ENCODE peak calls at places on chromosome 21, in ten cellular contexts. One of them, this sample, is unnamed.

GRCh38 chr21:44938976-44939531 is 775 bp upstream of the SLX9 start:
- DNase-seq in ACHN: no peak
- DNase-seq in activated CD8-positive, alpha-beta memory T cell treated with anti-CD3 and anti-CD28 coated beads, Interleukin-2, amount 50 U/mL, for 48 hours: no peak
- DNase-seq in ureter: no peak
- DNase-seq in stromal cell of bone marrow: no peak
- DNase-seq in amniotic stem cell: no peak
- DNase-seq in GM12891: no peak
- DNase-seq in activated gamma-delta T cell: no peak
- DNase-seq in stimulated activated naive CD8-positive, alpha-beta T cell treated with anti-CD3 and anti-CD28 coated beads, Interleukin-15, amount 100 ng/mL, for 72 hours: no peak
- DNase-seq in stomach: peak
- DNase-seq in this sample: no peak

GRCh38 chr21:43865471-43866181 is 603 bp downstream of the AGPAT3 start:
- DNase-seq in ACHN: peak
- DNase-seq in activated CD8-positive, alpha-beta memory T cell treated with anti-CD3 and anti-CD28 coated beads, Interleukin-2, amount 50 U/mL, for 48 hours: peak
- DNase-seq in ureter: no peak
- DNase-seq in stromal cell of bone marrow: no peak
- DNase-seq in amniotic stem cell: peak
- DNase-seq in GM12891: peak
- DNase-seq in activated gamma-delta T cell: no peak
- DNase-seq in stimulated activated naive CD8-positive, alpha-beta T cell treated with anti-CD3 and anti-CD28 coated beads, Interleukin-15, amount 100 ng/mL, for 72 hours: peak
- DNase-seq in stomach: peak
- DNase-seq in this sample: no peak

GRCh38 chr21:35478096-35479080 is 429.3 kb upstream of the RUNX1 start:
- DNase-seq in ACHN: no peak
- DNase-seq in activated CD8-positive, alpha-beta memory T cell treated with anti-CD3 and anti-CD28 coated beads, Interleukin-2, amount 50 U/mL, for 48 hours: no peak
- DNase-seq in ureter: no peak
- DNase-seq in stromal cell of bone marrow: no peak
- DNase-seq in amniotic stem cell: no peak
- DNase-seq in GM12891: no peak
- DNase-seq in activated gamma-delta T cell: no peak
- DNase-seq in stimulated activated naive CD8-positive, alpha-beta T cell treated with anti-CD3 and anti-CD28 coated beads, Interleukin-15, amount 100 ng/mL, for 72 hours: no peak
- DNase-seq in stomach: no peak
- DNase-seq in this sample: no peak

GRCh38 chr21:39705849-39706248 is 39.1 kb upstream of the IGSF5 start:
- DNase-seq in ACHN: peak
- DNase-seq in activated CD8-positive, alpha-beta memory T cell treated with anti-CD3 and anti-CD28 coated beads, Interleukin-2, amount 50 U/mL, for 48 hours: no peak
- DNase-seq in ureter: peak
- DNase-seq in stromal cell of bone marrow: no peak
- DNase-seq in amniotic stem cell: peak
- DNase-seq in GM12891: no peak
- DNase-seq in activated gamma-delta T cell: no peak
- DNase-seq in stimulated activated naive CD8-positive, alpha-beta T cell treated with anti-CD3 and anti-CD28 coated beads, Interleukin-15, amount 100 ng/mL, for 72 hours: no peak
- DNase-seq in stomach: no peak
- DNase-seq in this sample: no peak

GRCh38 chr21:25506887-25507286 is 100.4 kb downstream of the MRPL39 start:
- DNase-seq in ACHN: no peak
- DNase-seq in activated CD8-positive, alpha-beta memory T cell treated with anti-CD3 and anti-CD28 coated beads, Interleukin-2, amount 50 U/mL, for 48 hours: no peak
- DNase-seq in ureter: no peak
- DNase-seq in stromal cell of bone marrow: no peak
- DNase-seq in amniotic stem cell: peak
- DNase-seq in GM12891: no peak
- DNase-seq in activated gamma-delta T cell: no peak
- DNase-seq in stimulated activated naive CD8-positive, alpha-beta T cell treated with anti-CD3 and anti-CD28 coated beads, Interleukin-15, amount 100 ng/mL, for 72 hours: no peak
- DNase-seq in stomach: no peak
- DNase-seq in this sample: no peak

GRCh38 chr21:29403291-29403690 is 104.6 kb downstream of the BACH1 start:
- DNase-seq in ACHN: no peak
- DNase-seq in activated CD8-positive, alpha-beta memory T cell treated with anti-CD3 and anti-CD28 coated beads, Interleukin-2, amount 50 U/mL, for 48 hours: no peak
- DNase-seq in ureter: no peak
- DNase-seq in stromal cell of bone marrow: peak
- DNase-seq in amniotic stem cell: no peak
- DNase-seq in GM12891: no peak
- DNase-seq in activated gamma-delta T cell: no peak
- DNase-seq in stimulated activated naive CD8-positive, alpha-beta T cell treated with anti-CD3 and anti-CD28 coated beads, Interleukin-15, amount 100 ng/mL, for 72 hours: no peak
- DNase-seq in stomach: no peak
- DNase-seq in this sample: no peak

GRCh38 chr21:31460985-31461384 is 116.9 kb upstream of the TIAM1 start:
- DNase-seq in ACHN: no peak
- DNase-seq in activated CD8-positive, alpha-beta memory T cell treated with anti-CD3 and anti-CD28 coated beads, Interleukin-2, amount 50 U/mL, for 48 hours: no peak
- DNase-seq in ureter: no peak
- DNase-seq in stromal cell of bone marrow: no peak
- DNase-seq in amniotic stem cell: no peak
- DNase-seq in GM12891: no peak
- DNase-seq in activated gamma-delta T cell: no peak
- DNase-seq in stimulated activated naive CD8-positive, alpha-beta T cell treated with anti-CD3 and anti-CD28 coated beads, Interleukin-15, amount 100 ng/mL, for 72 hours: peak
- DNase-seq in stomach: no peak
- DNase-seq in this sample: no peak

GRCh38 chr21:38306407-38306806 is 49.6 kb downstream of the KCNJ15 start:
- DNase-seq in ACHN: no peak
- DNase-seq in activated CD8-positive, alpha-beta memory T cell treated with anti-CD3 and anti-CD28 coated beads, Interleukin-2, amount 50 U/mL, for 48 hours: no peak
- DNase-seq in ureter: no peak
- DNase-seq in stromal cell of bone marrow: peak
- DNase-seq in amniotic stem cell: no peak
- DNase-seq in GM12891: no peak
- DNase-seq in activated gamma-delta T cell: no peak
- DNase-seq in stimulated activated naive CD8-positive, alpha-beta T cell treated with anti-CD3 and anti-CD28 coated beads, Interleukin-15, amount 100 ng/mL, for 72 hours: no peak
- DNase-seq in stomach: no peak
- DNase-seq in this sample: no peak

GRCh38 chr21:18251065-18251464 is 6.4 kb downstream of the CHODL start:
- DNase-seq in ACHN: no peak
- DNase-seq in activated CD8-positive, alpha-beta memory T cell treated with anti-CD3 and anti-CD28 coated beads, Interleukin-2, amount 50 U/mL, for 48 hours: no peak
- DNase-seq in ureter: no peak
- DNase-seq in stromal cell of bone marrow: no peak
- DNase-seq in amniotic stem cell: no peak
- DNase-seq in GM12891: no peak
- DNase-seq in activated gamma-delta T cell: no peak
- DNase-seq in stimulated activated naive CD8-positive, alpha-beta T cell treated with anti-CD3 and anti-CD28 coated beads, Interleukin-15, amount 100 ng/mL, for 72 hours: no peak
- DNase-seq in stomach: no peak
- DNase-seq in this sample: no peak